ENCODE peak calls at places on chromosomes 6 and 20, in five cellular contexts. L is psoas muscle, F is heart right ventricle, P is PC-3, K is mammary epithelial cell. S is an unnamed sample. For H3K4me1, the result is how much of the 10 kb centered on the place peaks cover.

GRCh38 chr20:3815703-3816315 is 4.5 kb upstream of the AP5S1 start:
- DNase-seq in L (no peak), F (no peak), P (no peak), K (no peak), S (peak)

GRCh38 chr20:18796282-18796833 is 17.2 kb upstream of the SCP2D1 start:
- DNase-seq in L (no peak), F (no peak), P (no peak), K (no peak), S (no peak)

GRCh38 chr6:115524821-115525220 is 535.9 kb downstream of the FRK start:
- DNase-seq in L (no peak), F (no peak), P (no peak), K (no peak), S (no peak)

GRCh38 chr20:5171074-5171789 is 44.4 kb downstream of the CDS2 start:
- DNase-seq in L (peak), F (peak), P (no peak), K (no peak), S (no peak)

GRCh38 chr6:157260735-157261134 is 62.6 kb downstream of the TMEM242 start:
- DNase-seq in L (no peak), F (no peak), P (no peak), K (peak), S (no peak)

GRCh38 chr6:49202923-49203322 is 260.1 kb downstream of the MMUT start:
- DNase-seq in L (no peak), F (no peak), P (no peak), K (peak), S (no peak)

GRCh38 chr20:52047811-52048302 is 143.7 kb downstream of the ZFP64 start:
- DNase-seq in L (no peak), F (peak), P (no peak), K (peak), S (no peak)

GRCh38 chr20:17612975-17613327 is 43.1 kb downstream of the DSTN start:
- DNase-seq in L (no peak), F (no peak), P (no peak), K (no peak), S (no peak)

GRCh38 chr20:44704551-44704971 is 10.6 kb upstream of the CCN5 start:
- DNase-seq in L (peak), F (no peak), P (peak), K (no peak), S (no peak)

GRCh38 chr6:127946388-127946787 is 45.5 kb upstream of the THEMIS start:
- DNase-seq in L (no peak), F (no peak), P (no peak), K (no peak), S (no peak)

GRCh38 chr6:127900935-127901334 is at the start of gene THEMIS:
- DNase-seq in L (no peak), F (no peak), P (no peak), K (no peak), S (no peak)

GRCh38 chr6:101396552-101397173 is 3.2 kb downstream of the GRIK2 start:
- DNase-seq in L (no peak), F (peak), P (peak), K (peak), S (no peak)

GRCh38 chr20:53163486-53163885 is 191.3 kb downstream of the TSHZ2 start:
- DNase-seq in L (peak), F (peak), P (peak), K (peak), S (no peak)

GRCh38 chr20:2230671-2231488 is 64.9 kb upstream of the TGM3 start:
- DNase-seq in L (no peak), F (no peak), P (peak), K (no peak), S (no peak)

GRCh38 chr6:167755461-167755860 is 71.2 kb upstream of the AFDN start:
- DNase-seq in L (no peak), F (no peak), P (no peak), K (no peak), S (no peak)

GRCh38 chr20:23047738-23048214 is 1.7 kb downstream of the THBD start:
- DNase-seq in L (peak), F (peak), P (no peak), K (no peak), S (peak)

GRCh38 chr6:89117285-89118108 is at the start of gene SRSF12:
- DNase-seq in L (peak), F (peak), P (no peak), K (peak), S (peak)

GRCh38 chr6:145067430-145067829 is 667.9 kb downstream of the EPM2A start:
- DNase-seq in L (no peak), F (no peak), P (peak), K (peak), S (no peak)

GRCh38 chr6:116872771-116873170 is 4.3 kb upstream of the RFX6 start:
- DNase-seq in L (no peak), F (no peak), P (no peak), K (no peak), S (no peak)

GRCh38 chr6:25727028-25727427 is 27.5 kb upstream of the SLC17A4 start:
- DNase-seq in L (no peak), F (no peak), P (no peak), K (no peak), S (no peak)

GRCh38 chr6:81697564-81697963 is 54.9 kb downstream of the TENT5A start:
- DNase-seq in L (no peak), F (no peak), P (peak), K (no peak), S (no peak)

GRCh38 chr20:23884136-23884770 is 4.7 kb upstream of the CST5 start:
- DNase-seq in L (no peak), F (no peak), P (no peak), K (no peak), S (no peak)

GRCh38 chr6:9250852-9251251 is 815.5 kb upstream of the SLC35B3 start:
- DNase-seq in L (no peak), F (peak), P (peak), K (peak), S (no peak)

GRCh38 chr6:63839485-63839884 is 203.9 kb downstream of the PHF3 start:
- DNase-seq in L (no peak), F (no peak), P (no peak), K (no peak), S (no peak)

GRCh38 chr6:105153676-105154075 is 26.1 kb downstream of the POPDC3 start:
- DNase-seq in L (no peak), F (no peak), P (no peak), K (no peak), S (no peak)

GRCh38 chr6:133646021-133646682 is 242.8 kb upstream of the TCF21 start:
- DNase-seq in L (no peak), F (no peak), P (peak), K (peak), S (no peak)

GRCh38 chr20:37543828-37544227 is 16.2 kb upstream of the BLCAP start:
- DNase-seq in L (no peak), F (no peak), P (peak), K (peak), S (no peak)

GRCh38 chr20:2798814-2799213 is 1.6 kb downstream of the CPXM1 start:
- DNase-seq in L (no peak), F (no peak), P (no peak), K (no peak), S (no peak)

GRCh38 chr20:57611605-57612311 is 8.5 kb downstream of the ZBP1 start:
- DNase-seq in L (no peak), F (no peak), P (no peak), K (no peak), S (peak)

GRCh38 chr6:33578588-33579011 is 1.5 kb downstream of the BAK1 start:
- DNase-seq in L (no peak), F (no peak), P (no peak), K (no peak), S (no peak)

GRCh38 chr20:3751284-3751663 is 16.3 kb downstream of the ADISSP start:
- DNase-seq in L (no peak), F (no peak), P (no peak), K (no peak), S (no peak)

GRCh38 chr6:82365011-82365751 is 1.6 kb downstream of the TPBG start:
- DNase-seq in L (peak), F (no peak), P (peak), K (peak), S (peak)

GRCh38 chr20:60057123-60057865 is 99.1 kb downstream of the CDH26 start:
- DNase-seq in L (peak), F (peak), P (peak), K (peak), S (peak)
- H3K27ac ChIP-seq in L (peak), F (no peak), P (no peak), K (no peak), S (peak)

GRCh38 chr6:30364591-30364990 is 19.6 kb downstream of the RPP21 start:
- DNase-seq in L (no peak), F (no peak), P (peak), K (no peak), S (no peak)
- TF ChIP-seq CTCF in L (no peak), F (no peak), P (peak), K (peak), S (no peak)

DNA sequence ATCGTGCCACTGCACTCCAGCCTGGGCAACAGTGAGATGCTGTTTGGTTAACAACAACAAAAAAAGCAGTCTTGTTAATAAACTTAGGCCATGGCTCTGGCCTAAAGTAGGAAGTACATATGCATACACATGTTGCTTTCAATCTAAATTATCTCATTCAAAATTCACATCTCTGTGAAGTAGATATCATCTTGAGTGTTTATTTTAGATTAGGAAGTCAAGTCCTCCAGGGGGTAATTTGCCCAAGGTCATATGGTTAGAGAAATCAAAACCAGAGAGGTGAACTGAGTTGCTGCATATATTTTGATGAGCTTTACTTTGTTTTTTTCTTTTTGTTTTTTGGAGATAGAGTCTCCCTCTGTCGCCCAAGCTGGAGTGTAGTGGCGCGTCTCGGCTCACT is 52.8 kb downstream of the B4GALT5 start:
- DNase-seq in L (no peak), F (no peak), P (no peak), K (no peak), S (no peak)
- H3K4me1 ChIP-seq in L (half or more), F (half or more), P (under half), K (under half), S (half or more)

DNA sequence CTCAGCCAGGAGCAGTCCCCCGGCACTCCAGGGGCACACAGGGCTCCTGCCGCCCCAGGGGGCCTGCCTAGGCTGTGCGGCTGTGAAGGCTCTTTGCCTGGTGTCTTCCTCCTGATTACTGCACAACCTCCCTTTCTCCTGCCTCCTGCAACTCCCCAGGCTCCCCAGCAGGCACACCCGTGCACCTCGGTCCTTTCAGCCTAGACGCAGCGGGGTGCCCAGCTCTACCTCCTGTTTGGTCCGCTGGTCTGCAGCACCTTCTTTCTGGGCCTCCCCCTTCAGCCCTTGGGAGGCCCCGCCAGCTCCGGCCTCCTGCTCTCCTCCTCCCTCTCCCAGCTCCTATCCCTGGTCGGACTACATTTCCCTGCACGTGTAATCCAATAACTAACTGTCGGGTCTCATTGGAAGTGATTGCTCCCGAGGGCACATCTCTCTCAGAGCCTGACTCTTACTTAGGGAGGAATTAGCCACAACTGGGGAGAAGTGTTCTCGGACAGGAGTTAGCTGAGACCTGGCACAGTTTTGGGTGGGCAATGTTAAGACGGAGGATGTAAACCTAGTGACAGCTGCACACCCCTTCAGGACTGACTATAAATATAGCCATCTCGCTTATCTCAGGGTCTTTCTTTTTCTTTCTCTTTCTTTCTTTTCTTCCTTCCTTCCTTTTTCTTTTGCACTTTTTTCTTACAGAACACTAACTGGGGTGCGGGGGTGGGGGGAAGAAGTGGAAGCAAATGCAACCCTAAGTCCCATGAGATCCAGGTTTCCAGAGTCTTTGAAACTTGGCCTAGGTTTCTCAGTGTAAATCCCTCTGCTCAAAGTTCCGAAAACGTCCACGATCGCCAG is 1.1 kb upstream of the FOXF2 start:
- DNase-seq in L (no peak), F (no peak), P (no peak), K (no peak), S (no peak)
- H3K27ac ChIP-seq in L (no peak), F (no peak), P (no peak), K (no peak), S (peak)

DNA sequence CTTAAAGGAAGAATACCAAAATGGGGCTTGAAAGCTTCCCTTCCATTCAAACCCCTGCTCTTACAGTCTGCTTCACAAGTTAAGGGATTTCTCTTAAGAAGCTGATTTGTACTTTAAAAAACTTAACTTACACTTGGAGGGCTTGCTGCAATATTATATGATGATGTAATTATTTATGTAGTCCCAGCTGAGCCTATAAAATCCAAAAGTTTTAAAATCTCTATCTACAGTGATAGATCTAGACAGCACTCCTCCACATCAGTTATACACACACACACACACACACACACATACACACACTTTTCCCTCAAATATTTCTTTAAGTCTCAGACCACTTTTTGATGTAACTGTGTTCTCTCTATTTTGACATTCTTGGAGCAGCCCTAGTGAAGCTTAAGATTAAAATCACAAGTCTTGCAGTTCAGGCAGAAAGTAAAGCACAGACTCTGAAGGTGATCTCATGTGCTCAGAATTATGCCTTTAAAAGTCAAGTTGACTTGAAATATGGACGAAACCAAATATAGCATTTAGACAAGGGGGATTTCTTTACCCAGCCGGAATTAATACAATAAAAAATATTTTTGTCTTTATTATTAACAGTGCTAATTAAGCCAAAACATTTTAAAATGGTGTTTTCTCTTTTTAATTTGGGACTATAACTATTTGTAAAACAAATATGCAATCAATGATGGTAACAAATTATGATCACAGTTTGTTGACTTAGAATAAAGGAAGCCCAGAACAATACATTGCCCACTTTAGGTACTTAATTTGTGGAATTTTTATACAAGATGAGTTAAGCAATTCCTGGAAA is 63.4 kb upstream of the TMEM30A start:
- DNase-seq in L (no peak), F (no peak), P (no peak), K (no peak), S (no peak)
- TF ChIP-seq CTCF in L (no peak), F (no peak), P (no peak), K (no peak), S (no peak)

DNA sequence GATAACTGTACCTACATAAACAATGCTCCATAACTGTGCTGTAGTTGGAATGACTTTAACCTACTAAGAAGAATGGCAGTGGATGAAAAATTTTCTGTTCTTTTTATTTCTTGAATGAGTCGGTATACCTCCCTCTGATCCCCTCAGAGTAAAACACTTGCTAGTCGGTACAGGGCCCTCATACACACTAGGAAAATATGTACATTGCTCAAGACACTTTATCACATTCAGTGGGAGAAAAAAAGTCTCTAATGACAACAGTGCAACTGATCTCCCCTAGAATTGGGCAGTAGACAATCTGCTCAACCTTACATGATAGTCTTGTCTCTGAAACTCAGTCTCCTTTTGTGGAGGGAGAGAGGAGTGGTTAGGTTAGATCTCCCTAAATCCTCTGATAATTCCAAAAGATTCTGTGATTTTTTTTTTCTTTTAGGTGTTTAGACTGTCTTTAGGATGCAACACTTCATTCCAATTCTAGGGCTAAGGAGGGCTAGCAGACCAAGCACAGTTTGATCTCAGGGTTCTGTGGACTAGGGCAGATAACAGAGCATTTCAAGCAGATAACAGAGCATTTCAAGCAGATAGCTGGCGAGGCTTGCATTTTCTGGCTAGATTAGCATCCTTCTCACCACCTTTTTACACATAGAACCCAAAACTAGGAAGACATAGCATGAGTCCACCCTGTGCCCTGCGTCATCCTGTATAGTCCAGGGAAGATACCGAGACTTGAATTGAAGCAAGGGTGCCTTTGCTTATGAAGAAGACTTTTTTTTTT is 100.3 kb upstream of the TNFAIP3 start:
- DNase-seq in L (no peak), F (no peak), P (no peak), K (no peak), S (no peak)
- H3K4me1 ChIP-seq in L (under half), F (under half), P (under half), K (under half), S (under half)

DNA sequence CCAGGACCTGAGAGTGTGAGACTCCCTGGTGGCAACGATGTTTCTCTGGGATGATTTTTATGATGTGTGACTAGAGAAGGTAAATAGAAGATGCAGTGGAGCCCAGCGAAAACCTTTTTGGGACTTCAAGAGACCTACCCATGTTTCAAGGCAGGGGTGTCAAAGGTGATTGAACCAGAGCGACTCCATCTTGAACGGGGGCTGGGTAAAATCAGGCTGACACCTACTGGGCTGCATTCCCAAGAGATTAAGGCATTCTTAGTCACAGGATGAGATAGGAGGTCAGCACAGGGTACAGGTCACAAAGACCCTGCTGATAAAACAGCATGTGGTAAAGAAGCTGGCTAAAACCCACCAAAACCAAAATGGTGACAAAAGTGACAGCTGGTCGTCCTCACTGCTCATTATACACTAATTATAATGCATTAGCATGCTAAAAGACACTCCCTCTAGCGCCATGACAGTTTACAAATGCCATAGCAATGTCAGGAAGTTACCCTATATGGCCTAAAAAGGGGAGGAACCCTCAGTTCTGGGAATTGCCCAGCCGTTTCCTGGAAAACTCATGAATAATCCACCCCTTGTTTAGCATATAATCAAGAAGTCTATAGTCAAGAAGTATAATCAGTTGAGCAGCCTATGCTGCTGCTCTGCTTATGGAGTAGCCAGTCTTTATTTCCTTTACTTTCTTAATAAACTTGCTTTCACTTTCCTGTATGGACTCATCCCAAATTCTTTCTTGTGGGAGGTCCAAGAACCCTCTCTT is 526.4 kb downstream of the QKI start:
- DNase-seq in L (no peak), F (no peak), P (no peak), K (no peak), S (no peak)
- H3K27ac ChIP-seq in L (no peak), F (peak), P (no peak), K (no peak), S (no peak)

GRCh38 chr6:143857651-143858050 is 6.6 kb upstream of the ZC2HC1B start:
- DNase-seq in L (no peak), F (no peak), P (no peak), K (no peak), S (no peak)
- TF ChIP-seq CTCF in L (no peak), F (no peak), P (no peak), K (no peak), S (no peak)

S was measured in lower lobe of right lung.